ENCODE peak calls at places on chromosome 20, in eight cellular contexts. One of them, this sample, is unnamed. For H3K9me3, the result is how much of the 10 kb centered on the place peaks cover.

GRCh38 chr20:34249291-34249690 is 8.1 kb downstream of the ASIP start:
- DNase-seq in naive thymus-derived CD4-positive, alpha-beta T cell: no peak
- DNase-seq in colonic mucosa: no peak
- DNase-seq in tibial nerve: no peak
- DNase-seq in PC-9: no peak
- DNase-seq in neuronal stem cell: no peak
- DNase-seq in MG63: no peak
- DNase-seq in uterus: no peak
- DNase-seq in this sample: no peak

GRCh38 chr20:14497004-14497403 is 159.6 kb upstream of the FLRT3 start:
- DNase-seq in naive thymus-derived CD4-positive, alpha-beta T cell: no peak
- DNase-seq in colonic mucosa: no peak
- DNase-seq in tibial nerve: no peak
- DNase-seq in PC-9: no peak
- DNase-seq in neuronal stem cell: no peak
- DNase-seq in MG63: no peak
- DNase-seq in uterus: no peak
- DNase-seq in this sample: no peak

GRCh38 chr20:22586645-22587310 is 2.4 kb upstream of the FOXA2 start:
- DNase-seq in naive thymus-derived CD4-positive, alpha-beta T cell: no peak
- DNase-seq in colonic mucosa: peak
- DNase-seq in tibial nerve: no peak
- DNase-seq in PC-9: no peak
- DNase-seq in neuronal stem cell: no peak
- DNase-seq in MG63: no peak
- DNase-seq in uterus: no peak
- DNase-seq in this sample: no peak

GRCh38 chr20:35006531-35006971 is 50.9 kb downstream of the MYH7B start:
- DNase-seq in naive thymus-derived CD4-positive, alpha-beta T cell: no peak
- DNase-seq in colonic mucosa: no peak
- DNase-seq in tibial nerve: peak
- DNase-seq in PC-9: no peak
- DNase-seq in neuronal stem cell: no peak
- DNase-seq in MG63: no peak
- DNase-seq in uterus: peak
- DNase-seq in this sample: no peak

GRCh38 chr20:57382516-57382915 is 8.7 kb upstream of the RBM38 start:
- DNase-seq in naive thymus-derived CD4-positive, alpha-beta T cell: no peak
- DNase-seq in colonic mucosa: no peak
- DNase-seq in tibial nerve: no peak
- DNase-seq in PC-9: no peak
- DNase-seq in neuronal stem cell: no peak
- DNase-seq in MG63: no peak
- DNase-seq in uterus: no peak
- DNase-seq in this sample: no peak

GRCh38 chr20:43751167-43752050 is 24.6 kb upstream of the GTSF1L start:
- DNase-seq in naive thymus-derived CD4-positive, alpha-beta T cell: no peak
- DNase-seq in colonic mucosa: no peak
- DNase-seq in tibial nerve: no peak
- DNase-seq in PC-9: peak
- DNase-seq in neuronal stem cell: no peak
- DNase-seq in MG63: peak
- DNase-seq in uterus: no peak
- DNase-seq in this sample: no peak

GRCh38 chr20:30601974-30602373 is 655.5 kb upstream of the DEFB115 start:
- DNase-seq in naive thymus-derived CD4-positive, alpha-beta T cell: no peak
- DNase-seq in colonic mucosa: no peak
- DNase-seq in tibial nerve: no peak
- DNase-seq in PC-9: no peak
- DNase-seq in neuronal stem cell: no peak
- DNase-seq in MG63: no peak
- DNase-seq in uterus: no peak
- DNase-seq in this sample: no peak

GRCh38 chr20:44431502-44432234 is 44.0 kb upstream of the TTPAL start:
- DNase-seq in naive thymus-derived CD4-positive, alpha-beta T cell: no peak
- DNase-seq in colonic mucosa: no peak
- DNase-seq in tibial nerve: no peak
- DNase-seq in PC-9: no peak
- DNase-seq in neuronal stem cell: no peak
- DNase-seq in MG63: peak
- DNase-seq in uterus: no peak
- DNase-seq in this sample: no peak

GRCh38 chr20:2626853-2627541 is 25.4 kb upstream of the NOP56 start:
- DNase-seq in naive thymus-derived CD4-positive, alpha-beta T cell: no peak
- DNase-seq in colonic mucosa: peak
- DNase-seq in tibial nerve: no peak
- DNase-seq in PC-9: peak
- DNase-seq in neuronal stem cell: no peak
- DNase-seq in MG63: peak
- DNase-seq in uterus: no peak
- DNase-seq in this sample: peak

GRCh38 chr20:5504061-5504739 is 187.4 kb upstream of the PROKR2 start:
- DNase-seq in naive thymus-derived CD4-positive, alpha-beta T cell: no peak
- DNase-seq in colonic mucosa: peak
- DNase-seq in tibial nerve: peak
- DNase-seq in PC-9: no peak
- DNase-seq in neuronal stem cell: no peak
- DNase-seq in MG63: no peak
- DNase-seq in uterus: peak
- DNase-seq in this sample: no peak

GRCh38 chr20:25685276-25686080 is 11.2 kb downstream of the ZNF337 start:
- DNase-seq in naive thymus-derived CD4-positive, alpha-beta T cell: no peak
- DNase-seq in colonic mucosa: no peak
- DNase-seq in tibial nerve: no peak
- DNase-seq in PC-9: no peak
- DNase-seq in neuronal stem cell: no peak
- DNase-seq in MG63: no peak
- DNase-seq in uterus: no peak
- DNase-seq in this sample: no peak

GRCh38 chr20:31930758-31931157 is 21.1 kb downstream of the PDRG1 start:
- DNase-seq in naive thymus-derived CD4-positive, alpha-beta T cell: no peak
- DNase-seq in colonic mucosa: no peak
- DNase-seq in tibial nerve: no peak
- DNase-seq in PC-9: no peak
- DNase-seq in neuronal stem cell: no peak
- DNase-seq in MG63: no peak
- DNase-seq in uterus: no peak
- DNase-seq in this sample: no peak

GRCh38 chr20:12068146-12068545 is 150.5 kb downstream of the BTBD3 start:
- DNase-seq in naive thymus-derived CD4-positive, alpha-beta T cell: no peak
- DNase-seq in colonic mucosa: no peak
- DNase-seq in tibial nerve: no peak
- DNase-seq in PC-9: no peak
- DNase-seq in neuronal stem cell: peak
- DNase-seq in MG63: no peak
- DNase-seq in uterus: no peak
- DNase-seq in this sample: no peak

GRCh38 chr20:47950103-47950502 is 164.8 kb upstream of the SULF2 start:
- DNase-seq in naive thymus-derived CD4-positive, alpha-beta T cell: no peak
- DNase-seq in colonic mucosa: no peak
- DNase-seq in tibial nerve: no peak
- DNase-seq in PC-9: peak
- DNase-seq in neuronal stem cell: no peak
- DNase-seq in MG63: peak
- DNase-seq in uterus: peak
- DNase-seq in this sample: no peak

GRCh38 chr20:43840382-43841070 is 74.1 kb upstream of the TOX2 start:
- DNase-seq in naive thymus-derived CD4-positive, alpha-beta T cell: peak
- DNase-seq in colonic mucosa: peak
- DNase-seq in tibial nerve: no peak
- DNase-seq in PC-9: no peak
- DNase-seq in neuronal stem cell: peak
- DNase-seq in MG63: peak
- DNase-seq in uterus: no peak
- DNase-seq in this sample: no peak

GRCh38 chr20:48295966-48296421 is 510.7 kb upstream of the SULF2 start:
- DNase-seq in naive thymus-derived CD4-positive, alpha-beta T cell: no peak
- DNase-seq in colonic mucosa: no peak
- DNase-seq in tibial nerve: no peak
- DNase-seq in PC-9: peak
- DNase-seq in neuronal stem cell: peak
- DNase-seq in MG63: peak
- DNase-seq in uterus: no peak
- DNase-seq in this sample: no peak

GRCh38 chr20:46296526-46297250 is 11.6 kb downstream of the CDH22 start:
- DNase-seq in naive thymus-derived CD4-positive, alpha-beta T cell: no peak
- DNase-seq in colonic mucosa: no peak
- DNase-seq in tibial nerve: no peak
- DNase-seq in PC-9: no peak
- DNase-seq in neuronal stem cell: no peak
- DNase-seq in MG63: no peak
- DNase-seq in uterus: no peak
- DNase-seq in this sample: no peak

GRCh38 chr20:37538003-37538402 is 10.3 kb upstream of the BLCAP start:
- DNase-seq in naive thymus-derived CD4-positive, alpha-beta T cell: no peak
- DNase-seq in colonic mucosa: no peak
- DNase-seq in tibial nerve: no peak
- DNase-seq in PC-9: peak
- DNase-seq in neuronal stem cell: no peak
- DNase-seq in MG63: peak
- DNase-seq in uterus: no peak
- DNase-seq in this sample: no peak

GRCh38 chr20:57849868-57850215 is 140.0 kb upstream of the PMEPA1 start:
- DNase-seq in naive thymus-derived CD4-positive, alpha-beta T cell: no peak
- DNase-seq in colonic mucosa: no peak
- DNase-seq in tibial nerve: no peak
- DNase-seq in PC-9: no peak
- DNase-seq in neuronal stem cell: no peak
- DNase-seq in MG63: no peak
- DNase-seq in uterus: no peak
- DNase-seq in this sample: no peak

GRCh38 chr20:6704132-6704861 is 63.2 kb upstream of the BMP2 start:
- DNase-seq in naive thymus-derived CD4-positive, alpha-beta T cell: no peak
- DNase-seq in colonic mucosa: peak
- DNase-seq in tibial nerve: no peak
- DNase-seq in PC-9: no peak
- DNase-seq in neuronal stem cell: no peak
- DNase-seq in MG63: no peak
- DNase-seq in uterus: no peak
- DNase-seq in this sample: no peak

DNA sequence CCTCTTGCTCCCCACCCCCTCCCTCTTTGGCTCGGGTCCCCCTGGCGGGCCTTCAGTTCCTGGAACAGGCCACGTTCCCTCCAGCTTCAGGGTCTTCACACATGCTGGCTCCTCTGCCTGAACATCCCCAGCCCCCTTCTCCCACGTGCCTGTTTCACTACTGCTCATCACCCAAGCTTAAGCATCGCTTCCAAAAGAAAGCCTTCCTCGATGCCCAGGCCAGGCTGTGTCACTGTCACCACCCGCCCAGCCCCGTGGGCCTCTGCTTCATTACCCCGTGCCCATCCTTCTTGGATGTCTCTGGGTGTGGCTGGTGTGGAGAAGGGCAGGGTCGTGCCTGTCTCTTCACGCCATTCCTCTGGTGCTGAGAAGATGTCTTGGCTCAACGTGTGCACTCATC is 2.8 kb downstream of the DLGAP4 start:
- DNase-seq in naive thymus-derived CD4-positive, alpha-beta T cell: no peak
- DNase-seq in colonic mucosa: no peak
- DNase-seq in tibial nerve: no peak
- DNase-seq in PC-9: no peak
- DNase-seq in neuronal stem cell: no peak
- DNase-seq in MG63: no peak
- DNase-seq in uterus: no peak
- DNase-seq in this sample: peak
- H3K4me3 ChIP-seq in naive thymus-derived CD4-positive, alpha-beta T cell: no peak
- H3K4me3 ChIP-seq in colonic mucosa: no peak
- H3K4me3 ChIP-seq in tibial nerve: no peak
- H3K4me3 ChIP-seq in PC-9: no peak
- H3K4me3 ChIP-seq in neuronal stem cell: no peak
- H3K4me3 ChIP-seq in MG63: no peak
- H3K4me3 ChIP-seq in uterus: no peak
- H3K4me3 ChIP-seq in this sample: no peak

GRCh38 chr20:467755-468154 is 5.4 kb upstream of the TBC1D20 start:
- DNase-seq in naive thymus-derived CD4-positive, alpha-beta T cell: no peak
- DNase-seq in colonic mucosa: no peak
- DNase-seq in tibial nerve: no peak
- DNase-seq in PC-9: no peak
- DNase-seq in neuronal stem cell: no peak
- DNase-seq in MG63: no peak
- DNase-seq in uterus: no peak
- DNase-seq in this sample: no peak
- H3K9me3 ChIP-seq in naive thymus-derived CD4-positive, alpha-beta T cell: under half
- H3K9me3 ChIP-seq in colonic mucosa: under half
- H3K9me3 ChIP-seq in tibial nerve: under half
- H3K9me3 ChIP-seq in PC-9: under half
- H3K9me3 ChIP-seq in neuronal stem cell: under half
- H3K9me3 ChIP-seq in MG63: under half
- H3K9me3 ChIP-seq in uterus: under half
- H3K9me3 ChIP-seq in this sample: under half

DNA sequence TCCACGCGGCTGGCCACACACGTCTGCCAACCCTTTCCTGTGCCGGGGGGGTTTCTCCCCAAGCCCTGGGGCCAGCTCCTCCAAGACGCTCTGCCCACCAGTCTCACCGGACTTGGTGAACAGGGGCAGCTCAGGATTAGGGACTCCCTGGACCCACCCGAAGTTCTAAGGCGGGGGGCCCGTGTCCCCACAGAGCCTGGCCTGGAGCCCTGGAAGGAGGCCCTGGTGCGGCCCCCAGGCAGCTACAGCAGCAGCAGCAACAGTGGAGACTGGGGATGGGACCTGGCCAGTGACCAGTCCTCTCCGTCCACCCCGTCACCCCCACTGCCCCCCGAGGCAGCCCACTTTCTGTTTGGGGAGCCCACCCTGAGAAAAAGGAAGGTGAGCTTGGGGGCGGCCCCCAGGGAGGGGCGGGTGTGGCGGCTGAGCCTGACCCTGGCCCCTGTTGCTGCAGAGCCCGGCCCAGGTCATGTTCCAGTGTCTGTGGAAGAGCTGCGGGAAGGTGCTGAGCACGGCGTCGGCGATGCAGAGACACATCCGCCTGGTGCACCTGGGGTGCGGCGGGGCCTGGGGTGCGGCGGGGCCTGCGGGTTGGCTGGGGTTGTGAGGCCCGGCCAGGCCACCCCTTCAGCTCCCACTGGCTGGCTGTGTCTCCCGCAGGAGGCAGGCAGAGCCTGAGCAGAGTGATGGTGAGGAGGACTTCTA is 2.3 kb downstream of the SLC2A4RG start:
- DNase-seq in naive thymus-derived CD4-positive, alpha-beta T cell: no peak
- DNase-seq in colonic mucosa: no peak
- DNase-seq in tibial nerve: no peak
- DNase-seq in PC-9: no peak
- DNase-seq in neuronal stem cell: no peak
- DNase-seq in MG63: no peak
- DNase-seq in uterus: no peak
- DNase-seq in this sample: no peak
- H3K4me3 ChIP-seq in naive thymus-derived CD4-positive, alpha-beta T cell: no peak
- H3K4me3 ChIP-seq in colonic mucosa: no peak
- H3K4me3 ChIP-seq in tibial nerve: peak
- H3K4me3 ChIP-seq in PC-9: peak
- H3K4me3 ChIP-seq in neuronal stem cell: peak
- H3K4me3 ChIP-seq in MG63: peak
- H3K4me3 ChIP-seq in uterus: no peak
- H3K4me3 ChIP-seq in this sample: peak

DNA sequence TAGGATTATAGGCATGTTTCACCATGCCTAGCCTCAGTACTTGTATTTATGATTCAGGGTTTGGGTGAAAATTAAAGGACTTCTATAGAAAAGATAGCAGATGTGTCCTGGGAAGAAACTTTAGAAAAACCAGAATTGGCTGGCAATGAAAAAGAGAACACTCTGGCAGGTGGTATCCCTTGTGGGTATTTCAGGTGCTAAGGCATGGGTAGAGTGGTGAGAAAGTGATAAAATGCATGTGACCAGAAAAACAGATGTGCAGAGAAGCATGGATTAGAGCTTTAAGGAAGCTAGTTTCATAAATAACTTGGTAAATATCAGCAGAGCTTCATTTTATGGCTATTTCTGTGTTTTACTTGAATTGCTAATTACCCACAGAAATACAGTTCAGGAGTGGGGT is 622.2 kb downstream of the DOK5 start:
- DNase-seq in naive thymus-derived CD4-positive, alpha-beta T cell: no peak
- DNase-seq in colonic mucosa: no peak
- DNase-seq in tibial nerve: no peak
- DNase-seq in PC-9: no peak
- DNase-seq in neuronal stem cell: no peak
- DNase-seq in MG63: no peak
- DNase-seq in uterus: no peak
- DNase-seq in this sample: no peak
- H3K9me3 ChIP-seq in naive thymus-derived CD4-positive, alpha-beta T cell: under half
- H3K9me3 ChIP-seq in colonic mucosa: under half
- H3K9me3 ChIP-seq in tibial nerve: under half
- H3K9me3 ChIP-seq in PC-9: under half
- H3K9me3 ChIP-seq in neuronal stem cell: under half
- H3K9me3 ChIP-seq in MG63: under half
- H3K9me3 ChIP-seq in uterus: under half
- H3K9me3 ChIP-seq in this sample: under half

This sample was measured in vagina.